ENCODE peak calls at places on chromosome 22, in four cellular contexts. One of them, this sample, is unnamed.

GRCh38 chr22:43734370-43735005 is 77.6 kb downstream of the EFCAB6 start:
- DNase-seq in psoas muscle: no peak
- DNase-seq in ovary: no peak
- DNase-seq in MM.1S: no peak
- DNase-seq in this sample: no peak

GRCh38 chr22:48299124-48299523 is 1528.5 kb downstream of the BRD1 start:
- DNase-seq in psoas muscle: no peak
- DNase-seq in ovary: no peak
- DNase-seq in MM.1S: no peak
- DNase-seq in this sample: no peak

GRCh38 chr22:25987948-25988347 is 181.3 kb upstream of the SEZ6L start:
- DNase-seq in ovary: no peak
- DNase-seq in MM.1S: no peak
- DNase-seq in psoas muscle: no peak
- DNase-seq in this sample: no peak

GRCh38 chr22:46110215-46110614 is 40.1 kb upstream of the PPARA start:
- DNase-seq in psoas muscle: no peak
- DNase-seq in ovary: peak; percentile 72
- DNase-seq in MM.1S: no peak
- DNase-seq in this sample: no peak

GRCh38 chr22:46473021-46473779 is 64.2 kb downstream of the CELSR1 start:
- DNase-seq in MM.1S: no peak
- DNase-seq in ovary: no peak
- DNase-seq in psoas muscle: no peak
- DNase-seq in this sample: no peak

GRCh38 chr22:37616205-37617083 is 7.8 kb downstream of the GGA1 start:
- DNase-seq in ovary: no peak
- DNase-seq in MM.1S: no peak
- DNase-seq in psoas muscle: no peak
- DNase-seq in this sample: no peak

GRCh38 chr22:26502688-26503561 is 9.3 kb downstream of the TFIP11 start:
- DNase-seq in MM.1S: peak; percentile 92
- DNase-seq in psoas muscle: peak; percentile 29
- DNase-seq in ovary: no peak
- DNase-seq in this sample: no peak

GRCh38 chr22:45994516-45995404 is 17.8 kb upstream of the WNT7B start:
- DNase-seq in psoas muscle: peak; percentile 87
- DNase-seq in ovary: peak; percentile 86
- DNase-seq in MM.1S: peak; percentile 39
- DNase-seq in this sample: no peak

GRCh38 chr22:50060441-50061140 is 2.5 kb upstream of the TTLL8 start:
- DNase-seq in MM.1S: no peak
- DNase-seq in psoas muscle: no peak
- DNase-seq in ovary: no peak
- DNase-seq in this sample: no peak
- TF ChIP-seq CTCF in MM.1S: no peak
- TF ChIP-seq CTCF in psoas muscle: no peak
- TF ChIP-seq CTCF in ovary: no peak
- TF ChIP-seq CTCF in this sample: no peak

GRCh38 chr22:39013923-39014722 is at the start of gene APOBEC3C:
- DNase-seq in psoas muscle: peak; percentile 77
- DNase-seq in MM.1S: peak; percentile 91
- DNase-seq in ovary: peak; percentile 92
- DNase-seq in this sample: peak; percentile 55
- TF ChIP-seq CTCF in psoas muscle: no peak
- TF ChIP-seq CTCF in MM.1S: peak; percentile 28
- TF ChIP-seq CTCF in ovary: no peak
- TF ChIP-seq CTCF in this sample: peak; percentile 60

DNA sequence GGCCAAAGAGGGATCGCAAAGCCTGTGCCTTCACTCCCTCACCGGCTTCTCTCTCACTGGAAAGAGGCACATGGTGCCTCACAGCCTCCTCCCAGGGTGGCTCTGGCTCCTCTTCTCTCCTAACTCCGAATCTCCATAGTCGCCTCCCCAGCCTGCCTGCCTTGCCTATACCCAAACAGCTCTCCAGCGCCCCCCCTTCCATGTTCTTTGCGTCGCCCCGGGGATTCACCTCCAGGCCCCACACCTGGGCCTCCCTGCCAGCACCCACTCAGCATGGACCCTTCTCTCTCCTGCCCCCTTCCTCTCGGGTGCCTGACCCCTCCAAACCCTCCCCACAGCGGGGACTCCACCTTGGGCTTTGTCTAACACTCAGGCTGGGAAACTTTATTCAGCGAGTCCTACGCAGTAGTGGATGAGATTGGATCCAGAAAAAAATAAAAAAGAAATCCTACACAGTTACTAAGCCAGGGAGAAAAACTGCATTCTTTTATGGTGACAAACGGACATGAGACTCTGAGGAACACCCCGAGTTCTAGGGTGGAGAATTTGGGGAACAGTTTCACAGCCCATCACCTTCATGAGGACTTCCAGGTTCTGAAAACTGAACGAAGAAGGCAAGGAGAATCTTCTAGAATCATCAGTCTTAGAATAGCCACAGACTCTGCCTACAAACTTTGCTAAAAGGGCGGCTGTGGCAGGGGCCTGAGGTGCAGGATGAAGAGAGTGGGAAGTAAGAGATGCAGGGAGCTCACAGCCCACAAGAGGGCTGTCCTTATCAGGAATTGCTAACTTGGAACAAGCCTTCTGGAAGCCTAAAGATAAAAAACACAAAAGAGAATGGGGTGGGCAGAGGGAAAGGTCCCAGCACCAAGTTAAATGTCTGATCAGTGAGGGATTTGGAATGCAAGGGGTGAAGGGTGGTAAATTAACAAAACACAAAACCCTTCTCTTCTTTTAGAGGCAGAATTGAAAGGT is 5.3 kb downstream of the PPM1F start:
- DNase-seq in ovary: no peak
- DNase-seq in MM.1S: no peak
- DNase-seq in psoas muscle: no peak
- DNase-seq in this sample: no peak
- TF ChIP-seq CTCF in ovary: peak; percentile 31
- TF ChIP-seq CTCF in MM.1S: no peak
- TF ChIP-seq CTCF in psoas muscle: peak; percentile 23
- TF ChIP-seq CTCF in this sample: peak; percentile 68

GRCh38 chr22:17201285-17201945 is 17.8 kb downstream of the ADA2 start:
- DNase-seq in psoas muscle: no peak
- DNase-seq in MM.1S: no peak
- DNase-seq in ovary: no peak
- DNase-seq in this sample: no peak
- TF ChIP-seq CTCF in psoas muscle: peak; percentile 22
- TF ChIP-seq CTCF in MM.1S: no peak
- TF ChIP-seq CTCF in ovary: no peak
- TF ChIP-seq CTCF in this sample: peak; percentile 8

GRCh38 chr22:41923595-41924276 is 2.9 kb downstream of the TNFRSF13C start:
- DNase-seq in MM.1S: no peak
- DNase-seq in psoas muscle: no peak
- DNase-seq in ovary: no peak
- DNase-seq in this sample: no peak

GRCh38 chr22:41927813-41928212 is 1.2 kb upstream of the TNFRSF13C start:
- DNase-seq in MM.1S: no peak
- DNase-seq in ovary: no peak
- DNase-seq in psoas muscle: no peak
- DNase-seq in this sample: no peak

GRCh38 chr22:41928416-41929157 is 2.0 kb upstream of the TNFRSF13C start:
- DNase-seq in psoas muscle: no peak
- DNase-seq in ovary: no peak
- DNase-seq in MM.1S: no peak
- DNase-seq in this sample: no peak

GRCh38 chr22:41922940-41923594 is 3.5 kb downstream of the TNFRSF13C start:
- DNase-seq in ovary: no peak
- DNase-seq in psoas muscle: no peak
- DNase-seq in MM.1S: no peak
- DNase-seq in this sample: no peak

DNA sequence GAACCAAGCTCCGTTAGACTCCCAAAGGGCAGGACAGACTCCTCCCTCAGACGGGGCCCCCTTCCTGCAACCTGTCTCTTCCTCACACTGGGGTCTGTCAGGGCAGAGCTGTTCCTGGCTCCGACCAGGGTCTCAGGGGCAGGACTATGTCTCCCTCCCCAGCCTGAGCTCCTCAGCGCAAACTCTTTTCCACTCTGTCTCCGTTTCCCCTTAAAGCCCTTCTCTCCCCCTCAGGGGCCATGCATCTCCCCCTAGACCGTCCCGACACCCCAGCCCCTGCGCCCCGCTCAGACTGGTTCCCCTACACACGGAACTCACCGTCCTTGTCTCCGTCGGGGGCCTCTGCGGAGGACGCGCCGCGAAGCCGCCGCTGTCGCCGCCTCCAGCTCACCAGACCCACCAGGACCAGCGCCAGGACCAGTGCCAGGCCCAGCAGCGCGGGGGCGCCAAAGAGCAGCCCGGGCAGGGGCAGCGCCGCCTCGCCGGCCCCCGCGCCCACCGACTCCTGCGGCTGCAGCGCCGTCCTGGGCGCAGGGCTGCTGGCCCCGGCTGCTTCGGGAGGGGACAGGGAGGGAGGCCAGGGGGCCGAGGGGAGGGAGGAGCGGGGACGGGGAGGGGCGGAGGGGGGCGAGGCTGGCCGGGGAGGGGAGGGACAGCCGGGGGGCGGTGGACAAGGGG is 684 bp downstream of the TNFRSF13C start:
- DNase-seq in MM.1S: peak; percentile 54
- DNase-seq in psoas muscle: peak; percentile 75
- DNase-seq in ovary: no peak
- DNase-seq in this sample: no peak
- TF ChIP-seq CTCF in MM.1S: peak; percentile 66
- TF ChIP-seq CTCF in psoas muscle: peak; percentile 75
- TF ChIP-seq CTCF in ovary: no peak
- TF ChIP-seq CTCF in this sample: peak; percentile 85

GRCh38 chr22:24437820-24438328 is 10.5 kb downstream of the ADORA2A start:
- DNase-seq in ovary: no peak
- DNase-seq in MM.1S: peak; percentile 36
- DNase-seq in psoas muscle: no peak
- DNase-seq in this sample: no peak
- TF ChIP-seq CTCF in ovary: no peak
- TF ChIP-seq CTCF in MM.1S: peak; percentile 40
- TF ChIP-seq CTCF in psoas muscle: no peak
- TF ChIP-seq CTCF in this sample: peak; percentile 63

DNA sequence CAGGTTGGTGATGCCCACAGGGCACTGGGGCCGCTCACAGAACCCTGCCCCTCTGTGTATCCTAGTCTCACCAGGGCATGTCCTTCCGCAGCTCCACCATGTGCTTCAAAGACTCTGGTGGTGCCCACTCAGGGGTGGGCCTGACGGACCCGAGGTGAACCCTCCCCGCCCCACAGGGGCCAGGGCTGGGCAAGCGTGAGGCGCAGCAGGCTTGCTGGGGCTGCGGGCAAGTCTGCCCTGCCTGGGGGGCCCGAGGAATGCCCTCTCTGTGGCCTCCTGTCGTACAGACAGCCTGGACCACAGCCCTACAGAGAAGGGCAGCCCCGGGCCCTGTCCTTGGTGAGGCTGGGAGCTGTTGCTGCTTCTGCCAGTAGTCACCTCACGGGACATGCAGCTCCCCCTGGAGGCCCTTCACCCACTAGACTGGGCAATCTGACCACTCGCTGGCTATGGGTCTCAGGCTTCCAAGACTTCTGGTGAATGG is 40.2 kb downstream of the TBX1 start:
- DNase-seq in psoas muscle: no peak
- DNase-seq in MM.1S: no peak
- DNase-seq in ovary: no peak
- DNase-seq in this sample: no peak
- TF ChIP-seq CTCF in psoas muscle: peak; percentile 27
- TF ChIP-seq CTCF in MM.1S: no peak
- TF ChIP-seq CTCF in ovary: no peak
- TF ChIP-seq CTCF in this sample: peak; percentile 38

GRCh38 chr22:24772493-24773220 is 1.9 kb downstream of the PIWIL3 start:
- DNase-seq in MM.1S: no peak
- DNase-seq in psoas muscle: no peak
- DNase-seq in ovary: no peak
- DNase-seq in this sample: no peak
- TF ChIP-seq CTCF in MM.1S: peak; percentile 35
- TF ChIP-seq CTCF in psoas muscle: peak; percentile 19
- TF ChIP-seq CTCF in ovary: no peak
- TF ChIP-seq CTCF in this sample: peak; percentile 66

GRCh38 chr22:39502109-39502788 is at the start of gene MIEF1:
- DNase-seq in ovary: peak; percentile 98
- DNase-seq in MM.1S: peak; percentile 96
- DNase-seq in psoas muscle: peak; percentile 98
- DNase-seq in this sample: peak; percentile 75

GRCh38 chr22:39501644-39502108 is 414 bp upstream of the MIEF1 start:
- DNase-seq in ovary: no peak
- DNase-seq in psoas muscle: no peak
- DNase-seq in MM.1S: no peak
- DNase-seq in this sample: no peak

GRCh38 chr22:39503590-39503989 is 1.5 kb downstream of the MIEF1 start:
- DNase-seq in psoas muscle: no peak
- DNase-seq in ovary: no peak
- DNase-seq in MM.1S: no peak
- DNase-seq in this sample: no peak

GRCh38 chr22:39504071-39504470 is 2.0 kb downstream of the MIEF1 start:
- DNase-seq in MM.1S: no peak
- DNase-seq in psoas muscle: no peak
- DNase-seq in ovary: no peak
- DNase-seq in this sample: no peak

DNA sequence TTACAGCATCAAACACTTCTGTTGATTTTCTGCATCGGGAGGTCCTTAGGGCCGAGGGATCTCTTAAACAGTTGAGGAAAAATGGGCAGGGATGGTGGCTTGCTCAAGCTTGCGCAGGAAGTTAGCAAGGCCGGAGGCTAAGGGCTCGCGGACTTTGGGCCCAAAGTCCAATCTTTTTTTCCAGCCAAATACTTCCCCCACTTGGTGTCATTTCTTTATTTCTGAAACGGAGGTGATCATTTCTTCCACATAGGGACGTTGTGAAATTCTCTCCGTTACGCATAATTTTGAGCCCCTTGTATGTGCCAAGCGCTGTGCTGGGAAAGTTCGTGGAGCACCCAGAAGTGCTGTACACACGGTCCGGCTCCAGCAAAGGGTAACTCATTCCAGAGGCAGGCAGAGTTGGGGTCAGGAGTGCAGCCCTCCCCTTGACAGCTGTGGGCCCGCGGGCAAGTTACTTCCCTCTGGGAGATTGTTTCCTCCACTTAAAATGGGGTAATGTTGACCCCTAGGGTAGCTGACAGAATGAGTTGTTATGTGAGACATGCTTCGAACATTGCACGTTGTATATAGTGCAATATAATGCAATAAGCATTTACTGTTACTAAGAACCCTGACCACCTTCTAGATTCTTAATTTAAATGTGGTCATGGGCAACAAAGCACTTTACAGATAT is 837 bp downstream of the MIEF1 start:
- DNase-seq in psoas muscle: no peak
- DNase-seq in ovary: no peak
- DNase-seq in MM.1S: peak; percentile 16
- DNase-seq in this sample: no peak
- TF ChIP-seq CTCF in psoas muscle: no peak
- TF ChIP-seq CTCF in ovary: no peak
- TF ChIP-seq CTCF in MM.1S: no peak
- TF ChIP-seq CTCF in this sample: no peak

GRCh38 chr22:36546092-36546804 is 17.3 kb upstream of the EIF3D start:
- DNase-seq in psoas muscle: peak; percentile 32
- DNase-seq in ovary: no peak
- DNase-seq in MM.1S: peak; percentile 24
- DNase-seq in this sample: no peak
- TF ChIP-seq CTCF in psoas muscle: peak; percentile 47
- TF ChIP-seq CTCF in ovary: no peak
- TF ChIP-seq CTCF in MM.1S: peak; percentile 21
- TF ChIP-seq CTCF in this sample: peak; percentile 63